ENCODE peak calls at places on chromosomes 5 and 9, in four cellular contexts. U is K562, P is SK-N-SH, C is GM12878. G is an unnamed sample.

GRCh38 chr5:16090270-16090669 is 89.3 kb downstream of the MARCHF11 start:
- DNase-seq in C (no peak), P (no peak), U (no peak), G (no peak)

GRCh38 chr9:87682085-87682484 is 43.8 kb upstream of the CTSL start:
- DNase-seq in U (no peak), C (no peak), P (no peak), G (no peak)

GRCh38 chr5:1548702-1549523 is 25.2 kb upstream of the LPCAT1 start:
- DNase-seq in U (no peak), C (no peak), P (no peak), G (no peak)

GRCh38 chr5:37436146-37436934 is 57.2 kb downstream of the WDR70 start:
- DNase-seq in U (no peak), C (no peak), P (no peak), G (no peak)

GRCh38 chr5:168481330-168481788 is 4.9 kb upstream of the RARS1 start:
- DNase-seq in P (no peak), C (peak), U (no peak), G (no peak)

GRCh38 chr9:129126789-129127618 is 15.8 kb downstream of the PTPA start:
- DNase-seq in C (no peak), P (peak), U (no peak), G (peak)

GRCh38 chr5:1386274-1386717 is 41.4 kb upstream of the CLPTM1L start:
- DNase-seq in C (no peak), P (peak), U (peak), G (peak)

GRCh38 chr9:76718166-76718565 is 46.1 kb upstream of the PCA3 start:
- DNase-seq in P (no peak), U (no peak), C (no peak), G (peak)

GRCh38 chr9:7123743-7124142 is 366.0 kb downstream of the KDM4C start:
- DNase-seq in C (no peak), P (no peak), U (no peak), G (no peak)

GRCh38 chr5:103186152-103186551 is 66.1 kb downstream of the PPIP5K2 start:
- DNase-seq in U (no peak), P (no peak), C (no peak), G (no peak)

GRCh38 chr5:6328173-6328572 is 50.2 kb downstream of the MED10 start:
- DNase-seq in U (peak), P (no peak), C (no peak), G (peak)

GRCh38 chr9:4983541-4984165 is 1.4 kb upstream of the JAK2 start:
- DNase-seq in C (no peak), U (no peak), P (no peak), G (no peak)

GRCh38 chr9:69207503-69207902 is 33.4 kb downstream of the TJP2 start:
- DNase-seq in P (no peak), C (no peak), U (no peak), G (no peak)

GRCh38 chr9:85522459-85523092 is 219.2 kb downstream of the AGTPBP1 start:
- DNase-seq in P (peak), C (no peak), U (no peak), G (peak)

GRCh38 chr5:95069948-95070347 is 214.9 kb downstream of the MCTP1 start:
- DNase-seq in P (no peak), C (no peak), U (no peak), G (no peak)

GRCh38 chr5:98938459-98938858 is 9.7 kb upstream of the CHD1 start:
- DNase-seq in C (no peak), U (no peak), P (no peak), G (no peak)
- TF ChIP-seq USF1 in C (no peak), U (no peak), P (no peak), G (no peak)

DNA sequence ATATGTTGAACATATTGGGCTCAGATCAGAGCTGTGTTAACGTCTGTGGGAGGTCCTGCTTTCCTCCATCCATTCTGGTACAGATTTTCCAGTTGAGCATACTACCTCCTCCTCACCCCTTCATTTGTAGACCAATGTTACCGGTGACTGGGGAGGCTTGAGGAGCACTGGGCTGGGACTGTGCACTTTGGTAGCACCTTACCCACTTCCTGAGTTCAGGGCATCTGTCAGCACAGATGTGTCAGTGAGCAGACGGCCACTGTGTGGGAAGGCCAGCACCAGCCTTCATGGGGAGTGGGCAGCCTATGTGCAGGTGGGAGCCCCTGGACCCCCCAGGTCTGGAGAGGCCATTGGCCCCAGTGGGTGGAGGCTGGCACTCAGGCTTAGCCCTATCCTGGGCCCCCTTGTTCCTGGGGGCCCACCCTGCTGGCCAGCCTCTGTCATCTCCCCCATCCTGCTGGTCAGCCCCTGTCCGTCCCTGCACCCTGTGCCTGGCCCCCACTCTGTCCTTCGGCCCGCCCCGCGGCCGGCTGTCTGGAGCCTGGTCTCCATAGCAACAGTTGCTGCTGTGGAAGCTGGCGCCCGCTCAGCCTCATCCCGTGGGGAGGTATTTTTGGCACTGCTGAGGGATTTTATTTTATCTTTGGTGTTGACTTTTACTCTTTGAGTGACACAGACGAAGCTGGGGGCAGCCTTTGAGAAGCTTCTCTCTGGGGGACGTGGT is 21.3 kb downstream of the WNK2 start:
- DNase-seq in P (peak), U (no peak), C (no peak), G (no peak)
- TF ChIP-seq USF1 in P (no peak), U (no peak), C (no peak), G (no peak)

DNA sequence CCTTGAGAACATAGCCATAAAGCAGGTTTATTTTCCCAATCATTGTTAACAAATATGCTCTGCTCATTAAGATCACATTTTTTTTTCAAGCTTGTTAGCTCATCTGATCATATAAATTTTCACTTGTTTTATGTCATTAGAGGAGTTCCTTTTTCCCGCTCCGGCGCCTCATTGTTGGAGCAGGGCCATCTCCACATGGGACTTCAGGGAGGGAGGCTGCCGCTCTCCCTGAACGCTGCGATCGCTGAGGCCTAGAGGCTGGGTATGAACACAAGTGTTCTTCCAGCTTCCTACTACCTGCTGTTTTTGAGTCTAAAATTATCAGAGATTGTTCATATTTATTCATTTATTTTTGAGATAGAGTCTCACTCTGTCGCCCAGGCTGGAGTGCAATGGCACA is 246.9 kb downstream of the MPDZ start:
- DNase-seq in C (no peak), U (no peak), P (no peak), G (no peak)
- TF ChIP-seq USF1 in C (no peak), U (no peak), P (no peak), G (no peak)

GRCh38 chr9:91991621-91992435 is 41.8 kb upstream of the ROR2 start:
- DNase-seq in C (no peak), U (no peak), P (no peak), G (no peak)

GRCh38 chr9:91992636-91993035 is 42.6 kb upstream of the ROR2 start:
- DNase-seq in U (peak), C (no peak), P (peak), G (no peak)

GRCh38 chr9:91994422-91994821 is 44.4 kb upstream of the ROR2 start:
- DNase-seq in U (no peak), C (no peak), P (no peak), G (no peak)

DNA sequence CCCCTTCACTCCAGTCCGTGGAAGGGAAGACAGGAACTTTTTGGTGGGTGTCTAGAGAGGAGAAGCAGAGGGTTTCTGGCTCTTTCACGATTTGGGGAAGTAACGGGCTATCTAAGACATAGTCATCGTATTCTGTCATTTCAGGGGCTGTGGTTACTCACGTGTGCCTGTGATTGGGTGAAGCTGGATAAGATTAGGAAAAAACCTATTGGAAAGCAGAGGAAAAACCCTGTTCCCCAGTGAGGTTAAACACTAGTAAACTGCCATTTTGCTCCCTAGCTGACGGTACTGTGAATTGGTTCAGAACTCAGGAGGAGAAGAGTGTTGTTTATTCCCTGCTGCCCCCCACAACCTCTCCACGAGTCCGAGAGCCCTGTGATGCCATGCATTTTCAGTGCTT is 45.0 kb upstream of the ROR2 start:
- DNase-seq in C (no peak), U (no peak), P (no peak), G (no peak)
- TF ChIP-seq USF1 in C (no peak), U (peak), P (no peak), G (no peak)